ENCODE peak calls at places on chromosomes 5 and 9, in nine cellular contexts. L, K, E, T, A, H, U, J and D are unnamed samples.

GRCh38 chr9:34572092-34572491 is 17.4 kb downstream of the CNTFR start:
- DNase-seq in A (no peak), H (no peak), J (peak), U (no peak), T (no peak), L (no peak), E (peak), K (no peak), D (no peak)

GRCh38 chr9:136326777-136327312 is 494 bp upstream of the GPSM1 start:
- DNase-seq in H (no peak), E (no peak), U (no peak), T (no peak), J (no peak), L (no peak), A (no peak), K (no peak), D (no peak)

GRCh38 chr9:17660158-17660557 is 81.3 kb downstream of the SH3GL2 start:
- DNase-seq in H (no peak), J (no peak), U (no peak), T (no peak), E (no peak), A (no peak), K (no peak), L (no peak), D (peak)

GRCh38 chr5:153584561-153585359 is 94.3 kb downstream of the GRIA1 start:
- DNase-seq in U (peak), H (peak), E (no peak), K (no peak), A (no peak), T (no peak), L (no peak), J (no peak), D (no peak)

GRCh38 chr5:127838661-127839060 is 135.5 kb downstream of the CCDC192 start:
- DNase-seq in E (peak), K (no peak), A (no peak), T (peak), J (peak), L (no peak), U (peak), H (peak), D (peak)

GRCh38 chr9:134488901-134489280 is 152.7 kb upstream of the COL5A1 start:
- DNase-seq in K (no peak), L (no peak), E (no peak), U (no peak), H (no peak), A (no peak), J (no peak), T (no peak), D (no peak)

GRCh38 chr5:9519537-9519936 is 26.3 kb downstream of the SEMA5A start:
- DNase-seq in U (peak), L (peak), A (no peak), T (no peak), H (peak), K (no peak), J (peak), E (peak), D (no peak)

GRCh38 chr9:74499111-74499601 is 2.0 kb downstream of the RORB start:
- DNase-seq in T (no peak), L (no peak), H (peak), U (no peak), K (no peak), E (peak), J (no peak), A (no peak), D (peak)

GRCh38 chr5:109916481-109917153 is 226.9 kb downstream of the MAN2A1 start:
- DNase-seq in L (no peak), A (peak), H (no peak), E (no peak), K (no peak), J (no peak), U (no peak), T (no peak), D (peak)